ENCODE peak calls at places on chromosomes 3 and 15, in ten cellular contexts. K is GM20000, J is fibroblast of the aortic adventitia, C is choroid plexus epithelial cell, I is neural crest cell, M is GM12864, V is brain microvascular endothelial cell, O is endothelial cell of umbilical vein, E is psoas muscle, N is esophagus squamous epithelium. Q is an unnamed sample.

GRCh38 chr15:45869034-45869668 is 234.3 kb downstream of the SQOR start:
- DNase-seq in K (no peak), J (no peak), C (no peak), I (no peak), M (no peak), V (no peak), O (no peak), E (no peak), N (no peak), Q (no peak)

GRCh38 chr3:124587053-124587408 is 143.2 kb upstream of the UMPS start:
- DNase-seq in K (no peak), J (no peak), C (no peak), I (no peak), M (no peak), V (peak), O (no peak), E (no peak), N (no peak), Q (peak)

GRCh38 chr15:43230640-43231115 is 9.9 kb upstream of the EPB42 start:
- DNase-seq in K (no peak), J (peak), C (peak), I (no peak), M (no peak), V (no peak), O (no peak), E (no peak), N (no peak), Q (no peak)

GRCh38 chr3:45775571-45776290 is 20.6 kb downstream of the SLC6A20 start:
- DNase-seq in K (no peak), J (no peak), C (no peak), I (no peak), M (no peak), V (no peak), O (no peak), E (no peak), N (no peak), Q (no peak)

GRCh38 chr3:172577962-172578560 is 54.8 kb upstream of the TNFSF10 start:
- DNase-seq in K (no peak), J (no peak), C (no peak), I (no peak), M (no peak), V (no peak), O (no peak), E (no peak), N (no peak), Q (no peak)

GRCh38 chr3:46460051-46460450 is 4.7 kb downstream of the LTF start:
- DNase-seq in K (no peak), J (no peak), C (no peak), I (no peak), M (no peak), V (no peak), O (no peak), E (no peak), N (no peak), Q (no peak)

GRCh38 chr15:44029003-44029402 is 166.1 kb downstream of the FRMD5 start:
- DNase-seq in K (no peak), J (peak), C (no peak), I (no peak), M (no peak), V (no peak), O (peak), E (no peak), N (no peak), Q (no peak)

GRCh38 chr3:184651945-184652344 is 59.9 kb downstream of the MAGEF1 start:
- DNase-seq in K (no peak), J (peak), C (no peak), I (no peak), M (no peak), V (no peak), O (no peak), E (no peak), N (no peak), Q (no peak)

GRCh38 chr15:72206677-72207000 is 9.1 kb upstream of the GRAMD2A start:
- DNase-seq in K (no peak), J (no peak), C (no peak), I (no peak), M (no peak), V (no peak), O (no peak), E (no peak), N (no peak), Q (no peak)

GRCh38 chr3:122810706-122811105 is 15.8 kb downstream of the SLC49A4 start:
- DNase-seq in K (no peak), J (no peak), C (no peak), I (no peak), M (no peak), V (no peak), O (no peak), E (no peak), N (no peak), Q (no peak)

GRCh38 chr3:97763586-97764148 is 891 bp upstream of the ARL6 start:
- DNase-seq in K (no peak), J (no peak), C (peak), I (no peak), M (no peak), V (no peak), O (no peak), E (no peak), N (no peak), Q (peak)

DNA sequence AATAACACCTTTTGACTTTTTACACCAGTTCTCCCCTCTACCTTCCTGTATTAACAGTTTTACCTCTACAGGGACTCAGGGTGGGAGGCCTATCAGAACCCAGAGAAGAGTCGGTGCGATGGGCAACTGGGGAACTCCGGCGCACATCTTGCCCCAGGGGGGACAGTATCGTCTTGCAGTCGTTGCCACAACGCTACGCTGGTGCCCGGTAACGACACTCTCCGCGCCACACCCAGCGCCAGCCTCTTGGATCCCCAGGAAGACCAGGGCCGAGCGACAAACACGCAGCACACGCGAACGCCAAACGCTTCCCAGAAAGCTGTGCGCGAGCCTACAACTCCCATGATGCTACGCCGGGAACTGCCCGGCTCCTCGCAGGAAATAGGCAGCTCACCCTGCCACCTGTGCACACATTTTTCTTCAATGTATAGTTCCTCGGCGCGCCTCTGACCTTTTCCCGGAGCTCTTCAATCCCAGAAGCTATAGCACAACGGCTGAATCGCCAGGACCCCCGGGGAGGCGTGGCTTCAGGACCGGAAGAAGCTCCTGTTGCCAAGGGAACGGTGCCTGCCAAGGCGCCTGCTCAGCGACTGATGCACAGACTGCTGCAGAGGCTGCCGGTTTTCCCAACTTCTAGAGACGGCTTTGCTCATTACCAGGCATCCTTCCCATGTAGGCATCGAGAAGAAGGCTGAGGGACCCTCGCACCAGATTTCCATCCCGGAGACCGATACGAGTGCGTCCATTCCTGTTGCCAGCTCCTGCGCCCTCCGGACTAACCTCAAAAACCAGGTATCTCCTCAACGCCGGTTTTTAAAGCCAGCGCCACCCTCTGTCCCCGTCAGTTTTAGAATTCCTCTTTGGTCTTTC is at the start of gene ARL6:
- DNase-seq in K (peak), J (peak), C (peak), I (peak), M (peak), V (peak), O (peak), E (peak), N (peak), Q (peak)
- TF ChIP-seq CTCF in K (no peak), J (peak), C (peak), I (no peak), M (peak), V (peak), O (no peak), E (no peak), N (no peak), Q (peak)

GRCh38 chr3:50654196-50654595 is 20.5 kb upstream of the DOCK3 start:
- DNase-seq in K (no peak), J (no peak), C (no peak), I (no peak), M (no peak), V (no peak), O (no peak), E (peak), N (no peak), Q (no peak)

GRCh38 chr3:50651445-50651844 is 23.3 kb upstream of the DOCK3 start:
- DNase-seq in K (no peak), J (no peak), C (no peak), I (no peak), M (no peak), V (no peak), O (no peak), E (peak), N (no peak), Q (no peak)

GRCh38 chr3:50651875-50652529 is 22.7 kb upstream of the DOCK3 start:
- DNase-seq in K (no peak), J (no peak), C (no peak), I (no peak), M (no peak), V (no peak), O (no peak), E (peak), N (no peak), Q (peak)

GRCh38 chr3:50655009-50655830 is 19.5 kb upstream of the DOCK3 start:
- DNase-seq in K (no peak), J (no peak), C (peak), I (no peak), M (no peak), V (no peak), O (no peak), E (peak), N (no peak), Q (no peak)

DNA sequence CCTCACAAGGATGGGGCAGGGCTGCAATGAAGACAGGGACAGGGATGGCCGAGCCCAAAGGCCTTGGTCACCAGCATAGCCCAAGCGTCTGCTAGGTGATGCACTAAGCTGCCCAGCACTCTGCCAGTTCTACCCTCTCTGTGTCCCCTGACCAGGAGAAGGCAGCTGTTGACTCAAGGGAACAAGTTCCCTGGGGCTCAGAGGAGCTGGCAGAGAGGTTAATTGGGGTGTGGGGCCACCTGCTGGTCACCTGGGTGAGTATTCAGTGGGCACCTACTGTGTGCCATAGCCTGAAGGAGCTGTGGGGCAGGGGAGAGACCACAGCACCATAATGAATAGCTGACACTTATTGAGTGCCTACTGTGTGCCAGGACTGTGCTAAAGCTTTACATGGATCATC is 22.0 kb upstream of the DOCK3 start:
- DNase-seq in K (peak), J (no peak), C (no peak), I (no peak), M (no peak), V (no peak), O (peak), E (peak), N (no peak), Q (peak)
- TF ChIP-seq CTCF in K (peak), J (peak), C (peak), I (peak), M (peak), V (peak), O (peak), E (peak), N (peak), Q (peak)

DNA sequence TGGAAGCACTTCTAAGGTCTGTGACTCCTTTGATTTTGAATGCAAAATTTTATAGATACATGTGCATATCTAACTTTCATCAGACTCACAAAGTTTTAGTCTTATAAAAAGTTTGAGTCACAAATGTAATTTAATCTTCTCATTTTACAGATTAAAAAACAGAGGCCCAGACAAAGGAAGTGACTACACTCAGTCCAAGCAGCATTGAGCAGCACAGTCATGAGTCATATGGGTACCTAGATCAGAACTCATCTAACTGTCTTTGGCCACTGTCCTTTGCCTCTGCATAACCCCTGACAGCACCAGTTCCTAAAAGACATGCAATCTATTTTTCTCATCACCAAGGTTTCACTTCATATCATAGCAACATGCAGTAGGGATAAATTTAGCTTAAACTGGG is 210.7 kb upstream of the KCNH8 start:
- DNase-seq in K (peak), J (no peak), C (no peak), I (no peak), M (no peak), V (no peak), O (no peak), E (no peak), N (no peak), Q (no peak)
- TF ChIP-seq CTCF in K (no peak), J (no peak), C (no peak), I (no peak), M (no peak), V (no peak), O (no peak), E (no peak), N (no peak), Q (no peak)

GRCh38 chr3:183427206-183428139 is 946 bp downstream of the MCF2L2 start:
- DNase-seq in K (peak), J (no peak), C (no peak), I (no peak), M (no peak), V (no peak), O (no peak), E (no peak), N (no peak), Q (peak)
- TF ChIP-seq CTCF in K (no peak), J (no peak), C (no peak), I (no peak), M (no peak), V (no peak), O (no peak), E (no peak), N (no peak), Q (peak)

GRCh38 chr3:193130576-193130975 is 110.4 kb upstream of the PLAAT1 start:
- DNase-seq in K (no peak), J (no peak), C (no peak), I (no peak), M (no peak), V (no peak), O (no peak), E (no peak), N (no peak), Q (no peak)

GRCh38 chr3:193132923-193133463 is 108.0 kb upstream of the PLAAT1 start:
- DNase-seq in K (no peak), J (peak), C (peak), I (no peak), M (no peak), V (no peak), O (peak), E (no peak), N (no peak), Q (peak)

GRCh38 chr3:193124861-193125260 is 116.2 kb upstream of the PLAAT1 start:
- DNase-seq in K (no peak), J (no peak), C (no peak), I (no peak), M (no peak), V (no peak), O (no peak), E (no peak), N (no peak), Q (no peak)

GRCh38 chr3:193132247-193132646 is 108.8 kb upstream of the PLAAT1 start:
- DNase-seq in K (no peak), J (peak), C (no peak), I (no peak), M (no peak), V (no peak), O (no peak), E (no peak), N (no peak), Q (no peak)

DNA sequence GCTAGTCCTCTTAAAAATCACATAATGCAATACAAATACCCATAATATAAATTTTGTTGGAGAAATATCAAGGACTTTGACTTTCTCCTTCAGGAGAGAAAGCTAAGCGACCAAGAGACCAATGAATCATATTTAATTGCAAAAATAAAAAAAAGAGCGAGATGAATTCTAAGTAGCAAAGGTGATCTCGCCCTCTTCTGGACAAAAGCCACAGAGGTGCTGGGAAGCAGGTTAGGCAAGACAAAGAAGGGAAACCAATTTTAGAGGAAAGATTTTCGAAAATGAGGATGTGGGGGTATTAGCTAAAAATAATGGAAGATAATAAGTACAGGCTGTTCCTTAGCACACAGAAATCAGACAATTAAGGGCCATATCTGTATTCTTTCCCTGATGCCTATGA is 111.4 kb upstream of the PLAAT1 start:
- DNase-seq in K (no peak), J (no peak), C (no peak), I (no peak), M (no peak), V (no peak), O (no peak), E (no peak), N (no peak), Q (no peak)
- TF ChIP-seq CTCF in K (no peak), J (no peak), C (no peak), I (peak), M (no peak), V (no peak), O (no peak), E (no peak), N (peak), Q (peak)

DNA sequence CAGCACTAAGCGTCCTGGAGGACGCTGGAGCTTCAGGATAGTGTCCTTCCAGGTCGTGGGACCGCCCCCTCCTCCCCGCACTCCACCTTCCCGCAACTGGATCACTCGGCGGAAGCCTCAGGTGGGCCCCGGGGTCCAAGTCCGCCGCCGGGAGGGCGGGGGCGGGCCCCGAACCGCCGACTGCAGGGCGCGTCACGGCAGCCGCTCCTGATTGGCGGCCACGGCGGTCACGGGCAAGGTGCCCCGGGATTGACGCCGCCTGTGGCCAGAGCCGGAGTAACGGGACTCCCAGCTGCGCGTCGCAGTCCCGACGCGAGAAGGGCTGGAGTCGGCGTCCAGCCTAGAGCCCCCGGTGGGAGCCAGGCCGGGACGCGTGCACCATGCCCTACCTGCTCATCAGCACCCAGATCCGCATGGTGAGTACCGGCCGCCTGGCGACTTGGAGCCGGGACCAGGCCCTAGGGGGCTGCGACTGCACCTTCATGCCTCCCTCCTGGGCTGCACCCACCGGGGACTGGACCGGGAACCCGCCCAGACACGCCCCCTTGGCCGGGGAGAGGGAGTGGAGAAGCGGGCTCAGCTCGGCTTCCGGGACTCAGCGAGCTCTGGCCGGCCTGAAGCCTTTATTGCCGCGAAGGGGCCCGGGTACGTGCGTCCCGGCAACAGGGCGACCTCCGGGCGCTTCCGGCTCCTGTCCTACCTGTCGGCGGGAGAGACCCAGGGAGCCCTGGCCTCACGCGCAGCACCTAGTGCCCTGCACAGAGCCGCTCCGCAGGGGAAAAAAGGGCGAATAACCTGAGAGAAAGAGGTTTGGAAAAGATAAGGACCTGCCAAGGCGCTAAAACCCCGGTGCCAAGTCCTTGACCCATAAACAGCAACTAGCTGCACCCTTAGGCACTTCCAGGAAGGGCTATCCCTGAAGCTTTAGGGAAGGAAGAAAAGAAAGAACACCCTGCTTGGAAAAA is at the start of gene GCHFR:
- DNase-seq in K (peak), J (peak), C (peak), I (peak), M (no peak), V (peak), O (peak), E (peak), N (no peak), Q (peak)
- TF ChIP-seq CTCF in K (no peak), J (peak), C (peak), I (peak), M (peak), V (peak), O (no peak), E (peak), N (peak), Q (peak)

GRCh38 chr3:14110699-14111098 is 14.0 kb downstream of the CHCHD4 start:
- DNase-seq in K (no peak), J (peak), C (no peak), I (no peak), M (no peak), V (no peak), O (no peak), E (no peak), N (no peak), Q (no peak)

GRCh38 chr3:14117468-14118399 is 6.9 kb downstream of the CHCHD4 start:
- DNase-seq in K (peak), J (no peak), C (no peak), I (no peak), M (no peak), V (no peak), O (no peak), E (no peak), N (no peak), Q (no peak)

GRCh38 chr3:14119166-14119510 is 5.5 kb downstream of the CHCHD4 start:
- DNase-seq in K (no peak), J (no peak), C (peak), I (no peak), M (no peak), V (no peak), O (no peak), E (no peak), N (no peak), Q (no peak)

GRCh38 chr3:14118400-14119165 is 6.1 kb downstream of the CHCHD4 start:
- DNase-seq in K (peak), J (peak), C (peak), I (no peak), M (no peak), V (no peak), O (no peak), E (no peak), N (no peak), Q (no peak)

GRCh38 chr3:14113964-14114667 is 10.6 kb downstream of the CHCHD4 start:
- DNase-seq in K (no peak), J (no peak), C (peak), I (no peak), M (no peak), V (no peak), O (no peak), E (no peak), N (no peak), Q (peak)
- TF ChIP-seq CTCF in K (no peak), J (no peak), C (peak), I (peak), M (no peak), V (peak), O (no peak), E (no peak), N (peak), Q (peak)

Q was measured in neural progenitor cell.